ENCODE peak calls at places on chromosomes 6 and 20, in eight cellular contexts. K, U, C, E, V, A, W and I are unnamed samples. For H3K4me1, the result is how much of the 10 kb centered on the place peaks cover.

GRCh38 chr20:1434571-1435336 is 31.9 kb downstream of the NSFL1C start:
- DNase-seq in U (no peak), W (peak), V (peak), C (peak), E (peak), A (no peak), K (no peak), I (peak)

GRCh38 chr6:1607557-1608221 is 2.0 kb upstream of the FOXC1 start:
- DNase-seq in V (no peak), A (no peak), K (no peak), W (no peak), E (no peak), U (no peak), C (no peak), I (no peak)

GRCh38 chr6:3208096-3208774 is 19.2 kb downstream of the TUBB2B start:
- DNase-seq in V (no peak), E (peak), W (no peak), A (no peak), U (no peak), C (no peak), K (no peak), I (no peak)

GRCh38 chr20:10618611-10619245 is 55.1 kb downstream of the JAG1 start:
- DNase-seq in V (no peak), W (no peak), U (no peak), C (no peak), E (no peak), A (no peak), K (no peak), I (no peak)

GRCh38 chr20:19964289-19965263 is 52.6 kb upstream of the NAA20 start:
- DNase-seq in U (no peak), W (peak), K (no peak), A (peak), C (peak), V (no peak), E (peak), I (no peak)

GRCh38 chr20:62025394-62025793 is 40.3 kb downstream of the TAF4 start:
- DNase-seq in A (no peak), E (no peak), K (no peak), W (no peak), C (no peak), V (no peak), U (no peak), I (no peak)

GRCh38 chr6:138161434-138162103 is at the start of gene ARFGEF3:
- DNase-seq in C (peak), V (peak), W (peak), K (peak), A (peak), E (peak), U (peak), I (no peak)

GRCh38 chr6:30882764-30883475 is 1.4 kb upstream of the DDR1 start:
- DNase-seq in E (no peak), V (peak), A (peak), W (peak), U (no peak), C (peak), K (no peak), I (peak)

GRCh38 chr6:16337280-16337975 is 99.0 kb downstream of the GMPR start:
- DNase-seq in K (no peak), E (peak), U (peak), A (peak), W (peak), V (no peak), C (no peak), I (no peak)

GRCh38 chr20:60050193-60050960 is 92.2 kb downstream of the CDH26 start:
- DNase-seq in A (no peak), K (no peak), W (no peak), V (no peak), E (no peak), C (peak), U (no peak), I (no peak)

GRCh38 chr6:56909115-56909907 is 45.6 kb upstream of the BEND6 start:
- DNase-seq in V (no peak), K (no peak), U (no peak), A (no peak), C (peak), E (peak), W (no peak), I (no peak)

GRCh38 chr6:137625100-137625661 is 131.0 kb upstream of the OLIG3 start:
- DNase-seq in V (no peak), W (no peak), E (no peak), K (no peak), U (no peak), A (no peak), C (no peak), I (no peak)

GRCh38 chr6:119716668-119717270 is 367.2 kb upstream of the MAN1A1 start:
- DNase-seq in W (no peak), V (no peak), U (no peak), K (no peak), C (no peak), E (no peak), A (no peak), I (no peak)

GRCh38 chr6:117482240-117483003 is at the start of gene DCBLD1:
- DNase-seq in K (peak), W (peak), A (peak), V (peak), U (peak), E (peak), C (peak), I (no peak)

GRCh38 chr20:11373391-11373790 is 544.3 kb upstream of the BTBD3 start:
- DNase-seq in V (no peak), E (no peak), U (no peak), W (no peak), K (no peak), C (no peak), A (no peak), I (no peak)

GRCh38 chr6:129750390-129750789 is 40.4 kb upstream of the ARHGAP18 start:
- DNase-seq in W (no peak), U (no peak), C (no peak), V (no peak), E (no peak), K (no peak), A (no peak), I (no peak)

GRCh38 chr6:129748901-129749748 is 39.1 kb upstream of the ARHGAP18 start:
- DNase-seq in K (no peak), W (no peak), U (no peak), E (peak), C (peak), A (no peak), V (no peak), I (no peak)

GRCh38 chr6:129748212-129748900 is 38.4 kb upstream of the ARHGAP18 start:
- DNase-seq in C (peak), U (no peak), A (no peak), K (no peak), W (no peak), V (peak), E (peak), I (peak)

GRCh38 chr6:129749749-129750120 is 39.8 kb upstream of the ARHGAP18 start:
- DNase-seq in C (peak), A (no peak), W (no peak), U (no peak), E (peak), V (peak), K (no peak), I (peak)

DNA sequence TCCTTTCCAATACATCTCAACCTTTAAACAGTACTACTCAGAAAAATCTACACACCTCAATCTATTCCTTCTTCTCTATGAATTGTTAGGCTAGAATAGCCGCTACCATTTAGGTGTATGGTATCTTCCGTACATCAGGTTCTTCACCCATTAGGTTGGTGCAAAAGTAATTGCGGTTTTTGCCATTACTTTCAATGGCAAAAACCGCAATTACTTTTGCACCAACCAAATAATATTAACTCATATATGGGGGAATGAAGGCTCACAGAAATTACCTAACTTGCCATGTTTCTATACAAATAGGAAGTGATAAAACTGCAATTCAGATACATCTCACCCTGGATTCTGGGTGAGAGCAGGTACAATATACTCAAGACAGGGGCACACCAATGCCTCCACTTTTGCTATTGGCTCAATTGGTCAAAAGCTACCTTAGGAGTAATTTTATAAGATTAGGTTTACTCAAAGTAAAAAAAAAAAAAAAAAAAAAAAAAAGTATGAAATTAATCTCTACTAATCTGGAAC is 37.7 kb upstream of the ARHGAP18 start:
- DNase-seq in C (no peak), A (no peak), E (no peak), U (no peak), W (no peak), K (no peak), V (no peak), I (no peak)
- H3K4me1 ChIP-seq in C (half or more), A (under half), E (under half), U (under half), W (under half), K (under half), V (under half), I (under half)

DNA sequence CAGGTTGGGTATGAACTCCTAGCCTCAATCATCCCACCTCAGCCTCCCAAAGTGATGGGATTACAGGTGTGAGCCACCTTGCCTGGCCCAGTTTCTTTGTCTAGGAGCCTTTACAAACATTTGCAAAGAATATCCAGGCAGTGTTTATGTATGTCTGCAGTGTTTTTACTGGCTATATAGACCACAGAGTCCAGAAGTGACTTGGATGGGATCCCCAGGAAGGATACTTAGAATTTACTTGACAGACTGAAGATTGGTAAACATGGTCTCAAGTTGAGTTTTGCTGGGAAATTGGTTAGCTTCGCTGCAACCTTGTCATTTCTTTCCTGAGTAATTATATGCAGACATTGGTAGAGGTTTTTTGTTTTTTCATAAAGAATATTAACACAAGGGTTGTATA is 23.8 kb downstream of the JARID2 start:
- DNase-seq in C (no peak), V (no peak), E (no peak), A (no peak), U (no peak), K (no peak), W (no peak), I (no peak)
- H3K4me1 ChIP-seq in C (under half), V (under half), E (under half), A (under half), U (under half), K (under half), W (under half), I (under half)

GRCh38 chr20:33276303-33277113 is 6.5 kb upstream of the BPIFB1 start:
- DNase-seq in W (no peak), V (no peak), K (no peak), U (no peak), E (no peak), C (no peak), A (no peak), I (no peak)

GRCh38 chr20:33275215-33275614 is 7.8 kb upstream of the BPIFB1 start:
- DNase-seq in V (no peak), K (no peak), E (no peak), C (no peak), W (no peak), A (no peak), U (no peak), I (no peak)

GRCh38 chr20:33275871-33276270 is 7.1 kb upstream of the BPIFB1 start:
- DNase-seq in U (no peak), W (no peak), A (no peak), V (no peak), K (no peak), E (no peak), C (no peak), I (no peak)

GRCh38 chr20:33272155-33272873 is 10.7 kb upstream of the BPIFB1 start:
- DNase-seq in E (no peak), U (no peak), A (no peak), C (no peak), K (no peak), W (no peak), V (no peak), I (no peak)

GRCh38 chr20:33273117-33273851 is 9.7 kb upstream of the BPIFB1 start:
- DNase-seq in V (no peak), C (no peak), U (no peak), K (no peak), W (no peak), A (no peak), E (no peak), I (no peak)
- H3K4me1 ChIP-seq in V (under half), C (under half), U (under half), K (under half), W (under half), A (under half), E (under half), I (under half)

GRCh38 chr6:52554684-52555280 is 22.1 kb downstream of the TRAM2 start:
- DNase-seq in W (no peak), U (no peak), A (no peak), C (no peak), V (no peak), E (no peak), K (no peak), I (no peak)
- H3K4me1 ChIP-seq in W (under half), U (under half), A (under half), C (under half), V (under half), E (half or more), K (under half), I (under half)

GRCh38 chr20:63950701-63951397 is 5.4 kb downstream of the UCKL1 start:
- DNase-seq in C (no peak), K (no peak), V (no peak), W (no peak), A (no peak), E (no peak), U (no peak), I (no peak)
- H3K4me1 ChIP-seq in C (under half), K (under half), V (under half), W (under half), A (under half), E (under half), U (half or more), I (under half)

GRCh38 chr6:159071843-159072769 is 27.3 kb upstream of the TAGAP start:
- DNase-seq in A (no peak), U (no peak), E (no peak), K (no peak), V (no peak), C (no peak), W (no peak), I (no peak)

GRCh38 chr6:159075506-159076100 is 30.8 kb upstream of the TAGAP start:
- DNase-seq in U (peak), V (no peak), E (no peak), K (no peak), C (no peak), A (no peak), W (no peak), I (no peak)

GRCh38 chr6:159077123-159077522 is 32.3 kb upstream of the TAGAP start:
- DNase-seq in A (no peak), E (no peak), C (no peak), W (no peak), K (no peak), V (no peak), U (no peak), I (no peak)

GRCh38 chr6:159074866-159075265 is 30.1 kb upstream of the TAGAP start:
- DNase-seq in K (no peak), W (no peak), U (no peak), V (no peak), A (no peak), E (no peak), C (no peak), I (no peak)

GRCh38 chr6:159074120-159074684 is 29.4 kb upstream of the TAGAP start:
- DNase-seq in K (peak), W (no peak), A (no peak), C (peak), U (no peak), E (peak), V (no peak), I (no peak)
- H3K4me1 ChIP-seq in K (under half), W (under half), A (under half), C (under half), U (under half), E (under half), V (under half), I (under half)

DNA sequence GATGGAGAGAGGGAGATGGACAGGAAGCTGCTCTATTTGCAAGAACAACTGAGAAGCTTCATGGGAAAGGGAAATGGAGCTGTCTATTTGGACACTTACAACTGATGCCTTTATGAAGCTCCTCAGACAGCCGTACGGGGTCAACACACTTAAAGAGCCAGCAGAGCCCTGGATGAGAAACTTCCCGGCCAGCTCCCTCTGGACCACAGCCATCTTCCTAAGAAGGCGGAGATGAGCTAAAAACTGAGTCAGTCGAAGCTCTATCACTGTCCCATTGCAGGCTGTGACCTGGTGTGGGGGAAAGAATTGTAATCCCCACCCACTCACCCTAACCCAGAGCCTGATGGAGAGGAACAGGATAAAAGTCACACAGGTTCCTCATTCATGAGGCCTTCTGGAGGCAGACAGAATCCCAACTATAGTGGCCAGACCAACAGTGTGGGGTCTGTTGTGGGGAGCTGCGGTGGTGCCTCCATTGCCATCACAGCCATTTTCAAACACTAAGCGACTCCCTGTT is 360.3 kb upstream of the JARID2 start:
- DNase-seq in W (no peak), A (no peak), C (no peak), K (no peak), E (peak), U (no peak), V (no peak), I (no peak)
- H3K4me1 ChIP-seq in W (under half), A (under half), C (under half), K (under half), E (under half), U (under half), V (under half), I (under half)

DNA sequence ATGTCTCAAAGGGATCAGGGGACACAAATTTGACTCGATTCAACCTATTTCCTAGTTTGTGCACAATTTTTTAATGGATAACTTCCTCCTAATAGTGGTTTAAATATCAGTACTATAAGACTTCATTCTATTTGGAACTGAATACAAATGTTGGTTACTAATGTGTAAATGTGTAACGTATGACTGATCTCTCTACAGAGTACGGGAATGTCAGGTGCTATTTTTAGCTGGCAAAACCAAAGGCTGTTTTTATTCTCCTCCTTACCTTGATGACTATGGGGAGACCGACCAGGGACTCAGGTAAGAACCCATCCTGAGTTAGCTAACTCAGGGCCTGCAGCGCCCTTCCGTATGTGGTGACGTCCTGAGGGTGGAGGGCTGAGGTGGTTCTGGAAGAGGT is 33.0 kb downstream of the PRPH2 start:
- DNase-seq in A (no peak), V (no peak), K (no peak), U (no peak), C (no peak), W (no peak), E (no peak), I (no peak)
- H3K4me1 ChIP-seq in A (under half), V (under half), K (under half), U (under half), C (under half), W (under half), E (under half), I (under half)

GRCh38 chr6:113629940-113630339 is 227.2 kb upstream of the MARCKS start:
- DNase-seq in U (no peak), C (no peak), K (no peak), E (no peak), W (no peak), V (no peak), A (no peak), I (no peak)
- H3K4me1 ChIP-seq in U (under half), C (under half), K (under half), E (under half), W (under half), V (under half), A (under half), I (half or more)

GRCh38 chr20:47535994-47536393 is 34.3 kb downstream of the NCOA3 start:
- DNase-seq in C (no peak), A (no peak), E (no peak), V (no peak), U (no peak), W (no peak), K (no peak), I (no peak)
- H3K4me1 ChIP-seq in C (under half), A (under half), E (under half), V (under half), U (under half), W (under half), K (under half), I (under half)